ENCODE peak calls at places on chromosomes 7 and 10, in eight cellular contexts. R is A549; V is G401; X is HT1080; G is ELF-1; M is D341Med; E is HEK293T; B is stimulated activated CD4-positive, alpha-beta T cell treated with anti-CD3 and anti-CD28 coated beads, Interleukin-4, amount 100 ng/mL, for 48 hours. F is an unnamed sample.

GRCh38 chr7:134804351-134804750 is 24.9 kb downstream of the CALD1 start:
- DNase-seq in R (no peak), V (no peak), X (peak), G (no peak), M (no peak), E (no peak), B (no peak), F (no peak)

GRCh38 chr10:91944880-91945630 is 21.5 kb downstream of the BTAF1 start:
- DNase-seq in R (no peak), V (no peak), X (peak), G (no peak), M (no peak), E (no peak), B (no peak), F (peak)

GRCh38 chr10:118106426-118106825 is 59.7 kb upstream of the RAB11FIP2 start:
- DNase-seq in R (peak), V (peak), X (peak), G (peak), M (peak), E (peak), B (no peak), F (no peak)

GRCh38 chr10:5143137-5143536 is 41.8 kb downstream of the AKR1C8 start:
- DNase-seq in R (no peak), V (no peak), X (no peak), G (no peak), M (no peak), E (no peak), B (no peak), F (no peak)

GRCh38 chr7:124777268-124777667 is 11.7 kb upstream of the GPR37 start:
- DNase-seq in R (no peak), V (no peak), X (no peak), G (no peak), M (no peak), E (no peak), B (no peak), F (no peak)

GRCh38 chr10:10967029-10967428 is 50.6 kb upstream of the CELF2 start:
- DNase-seq in R (no peak), V (no peak), X (no peak), G (no peak), M (no peak), E (no peak), B (no peak), F (no peak)

GRCh38 chr7:113922049-113922448 is 3.2 kb upstream of the PPP1R3A start:
- DNase-seq in R (no peak), V (no peak), X (no peak), G (no peak), M (no peak), E (no peak), B (no peak), F (no peak)

GRCh38 chr7:14835399-14835798 is 67.2 kb downstream of the DGKB start:
- DNase-seq in R (no peak), V (peak), X (no peak), G (no peak), M (peak), E (no peak), B (no peak), F (no peak)

GRCh38 chr10:124657806-124658205 is 86.4 kb downstream of the FAM53B start:
- DNase-seq in R (no peak), V (peak), X (no peak), G (no peak), M (no peak), E (no peak), B (no peak), F (peak)

GRCh38 chr10:5092848-5093790 is 1.1 kb upstream of the AKR1C3 start:
- DNase-seq in R (peak), V (no peak), X (no peak), G (no peak), M (no peak), E (no peak), B (no peak), F (no peak)

GRCh38 chr10:132493246-132493755 is 44.3 kb upstream of the INPP5A start:
- DNase-seq in R (no peak), V (no peak), X (no peak), G (no peak), M (no peak), E (no peak), B (no peak), F (no peak)

GRCh38 chr7:68688416-68689086 is 909.7 kb upstream of the AUTS2 start:
- DNase-seq in R (no peak), V (no peak), X (no peak), G (peak), M (peak), E (no peak), B (no peak), F (no peak)

GRCh38 chr7:17183630-17184328 is 114.7 kb upstream of the AHR start:
- DNase-seq in R (no peak), V (no peak), X (no peak), G (no peak), M (no peak), E (no peak), B (no peak), F (no peak)

GRCh38 chr10:60732240-60733188 is 45.8 kb upstream of the CDK1 start:
- DNase-seq in R (no peak), V (no peak), X (no peak), G (peak), M (peak), E (peak), B (no peak), F (no peak)

GRCh38 chr7:11127112-11127785 is 153.6 kb downstream of the PHF14 start:
- DNase-seq in R (no peak), V (no peak), X (no peak), G (no peak), M (no peak), E (no peak), B (no peak), F (no peak)

GRCh38 chr7:148699024-148699771 is 495 bp downstream of the CUL1 start:
- DNase-seq in R (peak), V (peak), X (peak), G (peak), M (peak), E (peak), B (peak), F (no peak)

GRCh38 chr10:15180736-15181135 is 12.2 kb upstream of the NMT2 start:
- DNase-seq in R (no peak), V (no peak), X (no peak), G (no peak), M (no peak), E (no peak), B (no peak), F (no peak)

GRCh38 chr7:2100278-2101205 is 132.2 kb downstream of the MAD1L1 start:
- DNase-seq in R (peak), V (peak), X (no peak), G (no peak), M (no peak), E (no peak), B (no peak), F (no peak)

GRCh38 chr7:91565499-91566331 is 301.5 kb downstream of the FZD1 start:
- DNase-seq in R (peak), V (peak), X (no peak), G (peak), M (no peak), E (no peak), B (no peak), F (no peak)

GRCh38 chr7:99385564-99385963 is 11.0 kb downstream of the ARPC1B start:
- DNase-seq in R (no peak), V (no peak), X (no peak), G (no peak), M (no peak), E (no peak), B (no peak), F (no peak)

GRCh38 chr7:1950623-1951523 is 280.8 kb downstream of the ELFN1 start:
- DNase-seq in R (no peak), V (peak), X (peak), G (no peak), M (no peak), E (no peak), B (no peak), F (no peak)

GRCh38 chr10:110758898-110759297 is 112.8 kb upstream of the PDCD4 start:
- DNase-seq in R (no peak), V (no peak), X (peak), G (peak), M (no peak), E (no peak), B (no peak), F (no peak)

GRCh38 chr10:37263304-37263703 is 137.9 kb downstream of the ANKRD30A start:
- DNase-seq in R (peak), V (no peak), X (no peak), G (no peak), M (no peak), E (no peak), B (no peak), F (no peak)

GRCh38 chr7:2621061-2621828 is 10.5 kb upstream of the TTYH3 start:
- DNase-seq in R (no peak), V (peak), X (no peak), G (peak), M (no peak), E (no peak), B (no peak), F (no peak)

F was measured in non-pigmented ciliary epithelial cell.